ENCODE peak calls at places on chromosomes 3 and 15, in seven cellular contexts. K is cardiac fibroblast, Q is astrocyte, I is brain microvascular endothelial cell, E is IMR-90, B is HCT116, T is Peyer's patch. W is an unnamed sample.

GRCh38 chr15:68442041-68442440 is 10.1 kb upstream of the ITGA11 start:
- DNase-seq in K (no peak), Q (no peak), I (no peak), E (peak; percentile 45), B (no peak), T (no peak), W (peak; percentile 34)

GRCh38 chr15:56930663-56931313 is 12.3 kb downstream of the TCF12 start:
- DNase-seq in K (no peak), Q (no peak), I (no peak), E (peak; percentile 22), B (no peak), T (no peak), W (peak; percentile 25)

GRCh38 chr3:86948840-86949239 is 42.1 kb downstream of the VGLL3 start:
- DNase-seq in K (peak; percentile 62), Q (peak; percentile 85), I (no peak), E (peak; percentile 87), B (no peak), T (no peak), W (peak; percentile 77)

GRCh38 chr3:188369526-188369925 is 215.6 kb downstream of the LPP start:
- DNase-seq in K (no peak), Q (no peak), I (no peak), E (no peak), B (no peak), T (no peak), W (no peak)

GRCh38 chr15:68413363-68414255 is 18.4 kb downstream of the ITGA11 start:
- DNase-seq in K (no peak), Q (no peak), I (no peak), E (no peak), B (no peak), T (no peak), W (peak; percentile 62)

GRCh38 chr3:110664148-110664547 is 407.5 kb upstream of the NECTIN3 start:
- DNase-seq in K (peak; percentile 57), Q (peak; percentile 22), I (no peak), E (no peak), B (no peak), T (no peak), W (no peak)

GRCh38 chr15:25242166-25242879 is 196.5 kb downstream of the UBE3A start:
- DNase-seq in K (no peak), Q (no peak), I (no peak), E (no peak), B (no peak), T (no peak), W (no peak)

GRCh38 chr15:66704783-66705113 is 2.7 kb downstream of the SMAD6 start:
- DNase-seq in K (no peak), Q (no peak), I (no peak), E (no peak), B (no peak), T (no peak), W (no peak)

GRCh38 chr3:130846181-130846580 is 47.7 kb upstream of the ATP2C1 start:
- DNase-seq in K (no peak), Q (no peak), I (no peak), E (no peak), B (no peak), T (no peak), W (no peak)

GRCh38 chr15:31312220-31312619 is 14.4 kb upstream of the KLF13 start:
- DNase-seq in K (no peak), Q (no peak), I (no peak), E (no peak), B (no peak), T (no peak), W (no peak)

GRCh38 chr3:86938706-86939105 is 52.2 kb downstream of the VGLL3 start:
- DNase-seq in K (peak; percentile 35), Q (peak; percentile 77), I (peak; percentile 63), E (peak; percentile 87), B (no peak), T (no peak), W (peak; percentile 80)

GRCh38 chr15:59346951-59347350 is 25.7 kb downstream of the MYO1E start:
- DNase-seq in K (no peak), Q (no peak), I (no peak), E (no peak), B (no peak), T (no peak), W (no peak)

GRCh38 chr3:48155122-48155521 is 33.1 kb downstream of the CDC25A start:
- DNase-seq in K (peak; percentile 41), Q (peak; percentile 79), I (peak; percentile 80), E (peak; percentile 94), B (peak; percentile 69), T (no peak), W (peak; percentile 29)

GRCh38 chr3:23991236-23992050 is 46.4 kb downstream of the NR1D2 start:
- DNase-seq in K (peak; percentile 70), Q (peak; percentile 28), I (no peak), E (peak; percentile 24), B (no peak), T (no peak), W (peak; percentile 83)

GRCh38 chr3:185926445-185926844 is 11.4 kb downstream of the TRA2B start:
- DNase-seq in K (no peak), Q (no peak), I (no peak), E (no peak), B (no peak), T (no peak), W (no peak)
- H3K4me3 ChIP-seq in K (no peak overlapping the region), Q (no peak overlapping the region), I (no peak overlapping the region), E (no peak overlapping the region), B (no peak overlapping the region), T (peak overlapping the region; percentile 19), W (no peak overlapping the region)

GRCh38 chr3:36904641-36905040 is 40.2 kb downstream of the TRANK1 start:
- DNase-seq in K (peak; percentile 49), Q (no peak), I (no peak), E (peak; percentile 36), B (no peak), T (no peak), W (peak; percentile 56)
- TF ChIP-seq CTCF in K (peak; percentile 61), Q (no peak), I (peak; percentile 63), E (peak; percentile 57), B (peak; percentile 50), T (peak; percentile 41), W (peak; percentile 80)

GRCh38 chr3:79538-79937 is 117.0 kb upstream of the CHL1 start:
- DNase-seq in K (no peak), Q (no peak), I (no peak), E (no peak), B (no peak), T (no peak), W (no peak)

GRCh38 chr3:72776-73175 is 123.8 kb upstream of the CHL1 start:
- DNase-seq in K (peak; percentile 70), Q (no peak), I (no peak), E (no peak), B (no peak), T (no peak), W (no peak)

GRCh38 chr3:73279-73678 is 123.3 kb upstream of the CHL1 start:
- DNase-seq in K (no peak), Q (no peak), I (no peak), E (no peak), B (no peak), T (no peak), W (no peak)

GRCh38 chr3:74692-75243 is 121.8 kb upstream of the CHL1 start:
- DNase-seq in K (peak; percentile 71), Q (no peak), I (no peak), E (no peak), B (no peak), T (no peak), W (no peak)

DNA sequence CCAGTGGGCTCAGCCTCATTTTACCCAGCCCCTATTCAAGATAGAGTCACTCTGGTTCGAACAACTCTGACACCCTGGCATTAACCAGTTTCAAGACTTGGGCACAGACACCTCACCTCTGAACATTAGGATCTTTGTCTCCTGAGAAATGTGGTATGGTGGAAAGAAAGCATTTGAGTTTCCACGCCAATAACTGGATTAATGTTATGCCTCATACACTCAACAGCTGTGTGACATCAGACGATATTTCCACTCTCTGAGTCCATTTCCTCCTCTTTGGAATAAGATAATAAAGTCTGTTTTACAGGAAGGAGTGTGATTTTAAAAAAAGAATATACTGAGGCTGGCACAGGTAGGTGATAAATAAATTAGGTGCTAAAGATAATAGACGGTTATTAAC is 121.3 kb upstream of the CHL1 start:
- DNase-seq in K (peak; percentile 70), Q (no peak), I (no peak), E (no peak), B (no peak), T (no peak), W (no peak)
- H3K4me3 ChIP-seq in K (no peak overlapping the region), Q (no peak overlapping the region), I (no peak overlapping the region), E (no peak overlapping the region), B (no peak overlapping the region), T (no peak overlapping the region), W (no peak overlapping the region)

GRCh38 chr3:37259291-37259690 is 84.9 kb upstream of the LRRFIP2 start:
- DNase-seq in K (no peak), Q (no peak), I (no peak), E (no peak), B (no peak), T (no peak), W (no peak)

GRCh38 chr3:37255990-37256308 is 81.6 kb upstream of the LRRFIP2 start:
- DNase-seq in K (no peak), Q (peak; percentile 9), I (no peak), E (no peak), B (no peak), T (no peak), W (no peak)

GRCh38 chr3:37257581-37257980 is 83.2 kb upstream of the LRRFIP2 start:
- DNase-seq in K (no peak), Q (no peak), I (no peak), E (no peak), B (no peak), T (no peak), W (no peak)

GRCh38 chr3:37254316-37254715 is 79.9 kb upstream of the LRRFIP2 start:
- DNase-seq in K (no peak), Q (no peak), I (no peak), E (no peak), B (no peak), T (no peak), W (no peak)

DNA sequence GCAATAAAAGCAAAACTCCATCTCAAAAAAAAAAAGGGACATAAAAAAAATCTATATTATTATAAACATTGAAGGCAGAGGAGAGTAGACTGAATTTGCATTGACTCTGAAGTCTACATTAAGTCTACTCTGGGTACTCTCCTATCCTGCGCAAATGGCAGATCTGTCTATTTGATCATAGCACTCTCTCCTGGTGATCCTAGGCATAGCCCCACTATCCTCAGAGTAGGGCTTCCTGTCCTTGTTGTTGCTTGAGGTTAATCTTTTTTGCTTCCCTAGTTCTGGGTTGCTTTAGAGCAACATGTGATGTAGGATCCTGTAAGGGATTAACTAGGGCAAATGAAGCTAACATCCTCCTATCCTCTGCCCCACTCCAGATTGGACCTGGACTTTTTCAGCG is 82.1 kb upstream of the LRRFIP2 start:
- DNase-seq in K (no peak), Q (no peak), I (no peak), E (no peak), B (no peak), T (no peak), W (no peak)
- TF ChIP-seq CTCF in K (peak; percentile 25), Q (peak; percentile 17), I (peak; percentile 37), E (peak; percentile 24), B (peak; percentile 25), T (no peak), W (peak; percentile 22)

GRCh38 chr3:53166781-53167291 is 5.8 kb downstream of the PRKCD start:
- DNase-seq in K (peak; percentile 81), Q (peak; percentile 60), I (peak; percentile 25), E (peak; percentile 64), B (no peak), T (peak; percentile 54), W (peak; percentile 73)
- H3K4me3 ChIP-seq in K (peak overlapping the region; percentile 24), Q (no peak overlapping the region), I (no peak overlapping the region), E (no peak overlapping the region), B (no peak overlapping the region), T (no peak overlapping the region), W (no peak overlapping the region)